ENCODE peak calls at places on chromosomes 1 and 21, in nine cellular contexts. A is epithelial cell of esophagus, M is left lung, G is thyroid gland, J is AG09319, T is BE2C, N is cardiac muscle cell, I is kidney epithelial cell, Y is type B pancreatic cell. O is an unnamed sample.

GRCh38 chr1:1407101-1407956 is at the start of gene MRPL20:
- DNase-seq in A (peak), M (peak), G (peak), J (peak), T (peak), N (peak), I (peak), Y (peak), O (peak)

GRCh38 chr1:5424802-5425201 is 567.4 kb downstream of the NPHP4 start:
- DNase-seq in A (peak), M (no peak), G (no peak), J (no peak), T (no peak), N (no peak), I (no peak), Y (no peak), O (no peak)

GRCh38 chr1:116164890-116165176 is 53.6 kb downstream of the MAB21L3 start:
- DNase-seq in A (no peak), M (no peak), G (no peak), J (no peak), T (no peak), N (no peak), I (no peak), Y (no peak), O (no peak)

GRCh38 chr1:182299728-182300581 is 91.6 kb downstream of the GLUL start:
- DNase-seq in A (peak), M (peak), G (no peak), J (no peak), T (no peak), N (peak), I (no peak), Y (no peak), O (peak)

GRCh38 chr1:55789466-55789865 is 574.3 kb upstream of the USP24 start:
- DNase-seq in A (no peak), M (no peak), G (no peak), J (no peak), T (no peak), N (no peak), I (no peak), Y (no peak), O (no peak)

GRCh38 chr1:57041901-57042300 is 76.1 kb upstream of the C8B start:
- DNase-seq in A (peak), M (no peak), G (no peak), J (no peak), T (no peak), N (no peak), I (no peak), Y (no peak), O (no peak)

GRCh38 chr1:173255214-173255813 is 48.2 kb upstream of the TNFSF4 start:
- DNase-seq in A (peak), M (no peak), G (no peak), J (no peak), T (peak), N (peak), I (no peak), Y (no peak), O (peak)

GRCh38 chr1:44700573-44700972 is 26.1 kb downstream of the ARMH1 start:
- DNase-seq in A (peak), M (no peak), G (no peak), J (no peak), T (no peak), N (no peak), I (no peak), Y (no peak), O (no peak)

GRCh38 chr21:36097427-36098230 is 27.8 kb downstream of the CBR1 start:
- DNase-seq in A (peak), M (no peak), G (peak), J (no peak), T (no peak), N (no peak), I (peak), Y (no peak), O (no peak)

GRCh38 chr1:3999941-4000735 is 100.1 kb upstream of the C1orf174 start:
- DNase-seq in A (no peak), M (no peak), G (no peak), J (no peak), T (no peak), N (no peak), I (no peak), Y (no peak), O (no peak)

GRCh38 chr1:26998319-26999300 is 5.1 kb downstream of the TRNP1 start:
- DNase-seq in A (peak), M (no peak), G (no peak), J (no peak), T (no peak), N (peak), I (no peak), Y (no peak), O (peak)

GRCh38 chr1:210321131-210321530 is 7.6 kb upstream of the HHAT start:
- DNase-seq in A (peak), M (no peak), G (no peak), J (no peak), T (no peak), N (no peak), I (no peak), Y (no peak), O (no peak)

GRCh38 chr1:26482921-26483320 is 10.7 kb downstream of the HMGN2 start:
- DNase-seq in A (no peak), M (no peak), G (no peak), J (no peak), T (no peak), N (peak), I (no peak), Y (no peak), O (peak)

GRCh38 chr21:34807146-34807880 is 138.5 kb downstream of the CLIC6 start:
- DNase-seq in A (peak), M (no peak), G (no peak), J (peak), T (no peak), N (peak), I (peak), Y (no peak), O (peak)

GRCh38 chr1:156436319-156437043 is 64.1 kb downstream of the MEF2D start:
- DNase-seq in A (no peak), M (no peak), G (no peak), J (no peak), T (peak), N (no peak), I (no peak), Y (no peak), O (no peak)

GRCh38 chr1:203281851-203282661 is 23.3 kb upstream of the BTG2 start:
- DNase-seq in A (no peak), M (no peak), G (no peak), J (no peak), T (no peak), N (no peak), I (no peak), Y (no peak), O (no peak)

GRCh38 chr1:116586741-116587143 is 15.9 kb upstream of the CD58 start:
- DNase-seq in A (no peak), M (no peak), G (no peak), J (no peak), T (no peak), N (no peak), I (no peak), Y (no peak), O (no peak)

GRCh38 chr1:244046907-244047738 is 4.0 kb upstream of the ZBTB18 start:
- DNase-seq in A (peak), M (no peak), G (peak), J (no peak), T (no peak), N (peak), I (no peak), Y (no peak), O (peak)

GRCh38 chr1:19824541-19824940 is 9.5 kb upstream of the RNF186 start:
- DNase-seq in A (no peak), M (no peak), G (no peak), J (no peak), T (no peak), N (peak), I (no peak), Y (no peak), O (peak)

GRCh38 chr1:201282931-201283829 is at the start of gene PKP1:
- DNase-seq in A (peak), M (no peak), G (peak), J (no peak), T (peak), N (peak), I (no peak), Y (no peak), O (no peak)

GRCh38 chr21:26966978-26967913 is at the start of gene ADAMTS5:
- DNase-seq in A (peak), M (no peak), G (peak), J (peak), T (peak), N (peak), I (peak), Y (peak), O (peak)

GRCh38 chr21:43277481-43278351 is 108.9 kb downstream of the CRYAA start:
- DNase-seq in A (peak), M (peak), G (peak), J (no peak), T (peak), N (no peak), I (no peak), Y (no peak), O (no peak)

GRCh38 chr1:15186846-15187151 is 33.3 kb downstream of the TMEM51 start:
- DNase-seq in A (no peak), M (no peak), G (no peak), J (no peak), T (no peak), N (no peak), I (no peak), Y (no peak), O (no peak)

GRCh38 chr1:192763243-192763642 is 45.6 kb upstream of the RGS2 start:
- DNase-seq in A (peak), M (no peak), G (no peak), J (no peak), T (no peak), N (peak), I (no peak), Y (no peak), O (peak)

GRCh38 chr1:110556471-110556807 is 37.5 kb upstream of the KCNA10 start:
- DNase-seq in A (no peak), M (no peak), G (no peak), J (no peak), T (no peak), N (no peak), I (no peak), Y (peak), O (no peak)

GRCh38 chr1:241186716-241187115 is 170.3 kb downstream of the RGS7 start:
- DNase-seq in A (no peak), M (no peak), G (no peak), J (no peak), T (no peak), N (no peak), I (no peak), Y (no peak), O (peak)

GRCh38 chr1:204989266-204990058 is 53.5 kb upstream of the CNTN2 start:
- DNase-seq in A (peak), M (peak), G (peak), J (peak), T (peak), N (peak), I (no peak), Y (no peak), O (peak)

GRCh38 chr1:235946570-235946981 is 79.9 kb upstream of the LYST start:
- DNase-seq in A (no peak), M (no peak), G (no peak), J (no peak), T (no peak), N (no peak), I (no peak), Y (no peak), O (peak)

GRCh38 chr1:6819641-6820040 is 34.4 kb downstream of the CAMTA1 start:
- DNase-seq in A (no peak), M (no peak), G (no peak), J (no peak), T (no peak), N (peak), I (no peak), Y (no peak), O (peak)

GRCh38 chr1:91754348-91754747 is 131.6 kb downstream of the TGFBR3 start:
- DNase-seq in A (peak), M (no peak), G (no peak), J (no peak), T (no peak), N (peak), I (no peak), Y (no peak), O (peak)

GRCh38 chr21:41170442-41170841 is 2.5 kb downstream of the BACE2 start:
- DNase-seq in A (peak), M (no peak), G (peak), J (no peak), T (no peak), N (peak), I (no peak), Y (no peak), O (peak)

GRCh38 chr1:3609016-3609768 is 2.1 kb downstream of the MEGF6 start:
- DNase-seq in A (no peak), M (no peak), G (no peak), J (no peak), T (no peak), N (no peak), I (no peak), Y (no peak), O (no peak)

GRCh38 chr1:211581521-211581920 is 2.6 kb upstream of the SLC30A1 start:
- DNase-seq in A (peak), M (no peak), G (no peak), J (no peak), T (no peak), N (peak), I (no peak), Y (no peak), O (peak)

GRCh38 chr1:230498704-230499103 is 72.6 kb upstream of the PGBD5 start:
- DNase-seq in A (no peak), M (no peak), G (no peak), J (no peak), T (no peak), N (no peak), I (no peak), Y (no peak), O (no peak)

GRCh38 chr21:45356251-45356650 is 48.7 kb upstream of the COL18A1 start:
- DNase-seq in A (no peak), M (no peak), G (no peak), J (no peak), T (no peak), N (no peak), I (no peak), Y (no peak), O (no peak)

GRCh38 chr21:45356653-45357435 is 48.1 kb upstream of the COL18A1 start:
- DNase-seq in A (no peak), M (no peak), G (no peak), J (no peak), T (no peak), N (no peak), I (no peak), Y (no peak), O (no peak)

GRCh38 chr21:45355573-45355972 is 49.4 kb upstream of the COL18A1 start:
- DNase-seq in A (no peak), M (no peak), G (no peak), J (no peak), T (no peak), N (no peak), I (no peak), Y (no peak), O (no peak)

GRCh38 chr21:45353200-45353599 is 51.8 kb upstream of the COL18A1 start:
- DNase-seq in A (no peak), M (no peak), G (no peak), J (no peak), T (peak), N (no peak), I (no peak), Y (no peak), O (peak)

GRCh38 chr21:45354970-45355369 is 50.0 kb upstream of the COL18A1 start:
- DNase-seq in A (no peak), M (no peak), G (no peak), J (no peak), T (no peak), N (no peak), I (no peak), Y (no peak), O (no peak)
- TF ChIP-seq CTCF in A (no peak), M (no peak), G (no peak), J (no peak), T (peak), N (no peak), I (no peak), Y (peak), O (no peak)

DNA sequence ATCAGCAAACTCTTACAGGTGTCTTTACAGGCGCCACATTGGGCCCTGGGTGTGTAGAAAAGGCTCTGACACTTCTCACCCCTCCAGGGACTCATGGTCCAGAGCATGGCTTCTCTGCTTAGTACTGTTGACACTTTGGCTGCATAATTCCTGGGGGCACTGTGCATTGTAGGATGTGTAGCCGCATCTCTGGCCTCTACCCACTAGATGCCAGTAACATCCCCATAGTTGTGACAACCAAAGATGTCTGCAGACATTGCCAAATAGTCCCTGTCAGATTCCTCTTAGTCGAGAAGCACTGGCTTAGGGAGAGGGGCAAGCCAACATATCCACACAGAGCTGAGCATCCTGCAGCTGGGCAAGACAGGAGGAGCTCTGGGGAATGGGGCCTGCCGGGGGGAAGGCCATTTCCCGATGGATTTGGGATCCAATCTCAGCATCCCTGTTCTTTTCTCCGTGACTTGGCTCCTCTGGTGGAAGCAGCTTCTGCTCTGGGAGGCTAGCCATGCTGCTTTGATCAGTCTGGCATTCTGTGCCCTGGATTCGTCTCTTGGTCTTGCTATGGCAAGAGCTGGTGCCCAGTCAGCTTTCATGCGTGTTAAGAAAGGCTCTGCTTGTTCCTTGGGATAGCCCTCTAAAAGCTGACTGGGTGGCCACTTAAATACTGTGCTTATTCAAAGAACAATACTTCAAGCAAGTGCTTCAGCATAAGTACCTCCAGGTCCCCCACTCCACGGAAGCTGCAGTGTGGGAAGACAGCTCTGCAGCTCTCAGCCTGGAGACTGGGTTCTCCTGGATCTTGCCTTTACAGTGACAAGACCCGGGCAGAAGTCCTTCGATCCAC is 38.3 kb upstream of the SCMH1 start:
- DNase-seq in A (no peak), M (no peak), G (peak), J (no peak), T (no peak), N (no peak), I (no peak), Y (no peak), O (no peak)
- TF ChIP-seq CTCF in A (no peak), M (no peak), G (no peak), J (no peak), T (no peak), N (no peak), I (no peak), Y (no peak), O (no peak)

DNA sequence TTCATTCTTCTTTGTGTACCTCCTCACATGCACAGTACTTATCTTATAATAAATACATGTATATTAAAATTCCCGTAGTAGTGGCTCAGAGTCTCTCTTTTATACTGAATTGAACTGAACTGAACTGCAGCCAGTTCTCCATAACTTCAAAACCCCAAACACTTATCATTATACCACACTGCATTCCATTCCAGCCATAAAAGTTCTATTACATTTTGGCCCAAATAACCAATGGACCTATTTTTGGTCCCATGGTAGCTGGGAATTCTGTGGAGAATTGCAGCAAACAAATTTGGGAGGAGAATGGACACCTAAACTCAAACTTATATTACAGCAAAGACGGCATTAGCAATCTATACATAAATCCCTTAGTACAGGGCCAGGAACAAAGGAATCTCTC is 86.6 kb upstream of the C1orf87 start:
- DNase-seq in A (no peak), M (no peak), G (no peak), J (no peak), T (no peak), N (no peak), I (no peak), Y (no peak), O (no peak)
- TF ChIP-seq CTCF in A (no peak), M (no peak), G (no peak), J (no peak), T (no peak), N (no peak), I (no peak), Y (no peak), O (no peak)

GRCh38 chr1:150972417-150972940 is 2.2 kb downstream of the CERS2 start:
- DNase-seq in A (no peak), M (no peak), G (peak), J (no peak), T (no peak), N (no peak), I (no peak), Y (no peak), O (no peak)
- TF ChIP-seq CTCF in A (no peak), M (no peak), G (no peak), J (no peak), T (no peak), N (no peak), I (no peak), Y (peak), O (no peak)

GRCh38 chr1:30724175-30724574 is 790 bp upstream of the MATN1 start:
- DNase-seq in A (no peak), M (no peak), G (no peak), J (no peak), T (no peak), N (no peak), I (no peak), Y (no peak), O (no peak)
- TF ChIP-seq CTCF in A (no peak), M (no peak), G (no peak), J (peak), T (peak), N (peak), I (peak), Y (peak), O (peak)

GRCh38 chr1:154316704-154317103 is 4.2 kb upstream of the AQP10 start:
- DNase-seq in A (no peak), M (no peak), G (no peak), J (no peak), T (no peak), N (no peak), I (no peak), Y (no peak), O (no peak)
- TF ChIP-seq CTCF in A (no peak), M (no peak), G (no peak), J (no peak), T (no peak), N (no peak), I (no peak), Y (no peak), O (no peak)